ENCODE peak calls at places on chromosomes 4 and X, in ten cellular contexts. A is A549, V is ovary, J is tibial nerve, W is SK-N-SH, S is stomach, N is transverse colon, R is suprapubic skin, H is H1, O is GM12878. Q is an unnamed sample.

GRCh38 chr4:122776916-122777315 is 44.4 kb downstream of the BBS12 start:
- DNase-seq in V (no peak), J (no peak), O (no peak), A (no peak), N (peak; percentile 65), W (no peak), R (no peak), H (no peak), S (no peak), Q (no peak)

GRCh38 chrX:150913511-150913910 is 15.0 kb upstream of the CD99L2 start:
- DNase-seq in N (no peak), J (no peak), V (no peak), S (no peak), A (no peak), O (no peak), W (no peak), R (no peak), H (no peak), Q (no peak)

GRCh38 chrX:15525664-15526416 is 25.2 kb downstream of the BMX start:
- DNase-seq in N (no peak), J (no peak), O (no peak), R (no peak), V (no peak), W (no peak), H (no peak), S (no peak), A (no peak), Q (no peak)

GRCh38 chrX:16573781-16574180 is 76.2 kb upstream of the S100G start:
- DNase-seq in O (no peak), S (no peak), H (no peak), A (no peak), N (no peak), R (no peak), V (no peak), J (no peak), W (no peak), Q (no peak)

GRCh38 chr4:3492741-3493719 is 29.9 kb downstream of the DOK7 start:
- DNase-seq in O (no peak), V (no peak), H (no peak), W (peak; percentile 76), N (no peak), J (no peak), S (no peak), A (no peak), R (no peak), Q (no peak)

GRCh38 chrX:98637451-98637850 is 1753.7 kb downstream of the RPA4 start:
- DNase-seq in R (no peak), A (no peak), S (no peak), V (no peak), W (no peak), N (no peak), H (no peak), J (no peak), O (no peak), Q (no peak)

GRCh38 chr4:106444557-106444956 is 76.0 kb upstream of the GIMD1 start:
- DNase-seq in S (no peak), A (no peak), R (no peak), H (no peak), V (no peak), W (no peak), O (no peak), N (no peak), J (no peak), Q (no peak)

GRCh38 chrX:20252392-20253231 is 14.1 kb downstream of the RPS6KA3 start:
- DNase-seq in J (peak; percentile 36), V (no peak), S (peak; percentile 72), W (peak; percentile 35), R (no peak), N (peak; percentile 81), O (no peak), H (peak; percentile 82), A (peak; percentile 10), Q (peak; percentile 63)

GRCh38 chr4:2318885-2319284 is 57.0 kb upstream of the MXD4 start:
- DNase-seq in W (no peak), J (no peak), V (no peak), H (no peak), S (peak; percentile 8), O (no peak), N (no peak), R (peak; percentile 47), A (no peak), Q (no peak)

GRCh38 chr4:152500798-152501434 is 35.0 kb downstream of the FBXW7 start:
- DNase-seq in S (peak; percentile 36), N (peak; percentile 30), W (peak; percentile 34), R (no peak), J (peak; percentile 95), V (peak; percentile 37), O (peak; percentile 74), H (no peak), A (peak; percentile 30), Q (no peak)

GRCh38 chrX:49912866-49913265 is 9.5 kb upstream of the CLCN5 start:
- DNase-seq in R (no peak), H (no peak), V (no peak), A (no peak), W (no peak), O (no peak), J (no peak), S (no peak), N (no peak), Q (no peak)

GRCh38 chrX:49912086-49912485 is 10.3 kb upstream of the CLCN5 start:
- DNase-seq in O (no peak), A (no peak), W (no peak), R (no peak), H (no peak), V (no peak), N (no peak), S (no peak), J (no peak), Q (no peak)

GRCh38 chrX:49910344-49910743 is 12.1 kb upstream of the CLCN5 start:
- DNase-seq in W (no peak), H (no peak), O (no peak), J (no peak), R (no peak), N (no peak), A (no peak), S (no peak), V (no peak), Q (no peak)

GRCh38 chrX:49919617-49920016 is 2.8 kb upstream of the CLCN5 start:
- DNase-seq in H (peak; percentile 61), O (no peak), S (peak; percentile 55), R (no peak), J (peak; percentile 41), A (peak; percentile 8), W (peak; percentile 56), V (peak; percentile 85), N (peak; percentile 22), Q (peak; percentile 75)

GRCh38 chrX:49915352-49916222 is 6.8 kb upstream of the CLCN5 start:
- DNase-seq in J (peak; percentile 49), H (no peak), V (peak; percentile 53), A (peak; percentile 39), O (no peak), N (peak; percentile 33), W (peak; percentile 44), S (peak; percentile 50), R (no peak), Q (no peak)
- TF ChIP-seq EP300 in J (no peak), H (no peak), V (no peak), A (no peak), O (no peak), N (no peak), W (no peak), S (no peak), R (no peak), Q (no peak)

GRCh38 chr4:185839770-185840169 is 27.8 kb upstream of the SORBS2 start:
- DNase-seq in N (no peak), W (no peak), A (no peak), V (no peak), J (no peak), H (no peak), O (no peak), S (no peak), R (no peak), Q (no peak)

GRCh38 chr4:185839204-185839712 is 27.3 kb upstream of the SORBS2 start:
- DNase-seq in A (peak; percentile 65), N (peak; percentile 57), V (peak; percentile 44), W (no peak), H (peak; percentile 70), O (no peak), R (no peak), S (no peak), J (peak; percentile 41), Q (peak; percentile 81)

GRCh38 chr4:185840953-185841352 is 29.0 kb upstream of the SORBS2 start:
- DNase-seq in J (no peak), N (no peak), H (no peak), A (no peak), W (no peak), O (no peak), R (no peak), V (no peak), S (no peak), Q (no peak)

GRCh38 chr4:185840201-185840600 is 28.2 kb upstream of the SORBS2 start:
- DNase-seq in H (no peak), N (no peak), J (no peak), V (no peak), O (no peak), R (no peak), A (no peak), W (no peak), S (no peak), Q (no peak)

GRCh38 chr4:185841451-185841850 is 29.5 kb upstream of the SORBS2 start:
- DNase-seq in J (no peak), S (no peak), H (no peak), R (no peak), V (no peak), W (no peak), A (no peak), N (no peak), O (no peak), Q (no peak)
- H3K4me1 ChIP-seq in J (peaks cover 41% of the 10 kb centered on the region), S (peaks cover 39% of the 10 kb centered on the region), H (peaks cover 21% of the 10 kb centered on the region), R (peaks cover 17% of the 10 kb centered on the region), V (peaks cover 9% of the 10 kb centered on the region), W (peaks cover 36% of the 10 kb centered on the region), A (peaks cover 30% of the 10 kb centered on the region), N (peaks cover 19% of the 10 kb centered on the region), O (no peaks in the 10 kb centered on the region), Q (peaks cover 48% of the 10 kb centered on the region)

GRCh38 chrX:26328610-26329319 is 112.8 kb downstream of the MAGEB5 start:
- DNase-seq in W (no peak), A (no peak), H (no peak), S (no peak), N (no peak), V (no peak), R (no peak), J (no peak), O (no peak), Q (no peak)

DNA sequence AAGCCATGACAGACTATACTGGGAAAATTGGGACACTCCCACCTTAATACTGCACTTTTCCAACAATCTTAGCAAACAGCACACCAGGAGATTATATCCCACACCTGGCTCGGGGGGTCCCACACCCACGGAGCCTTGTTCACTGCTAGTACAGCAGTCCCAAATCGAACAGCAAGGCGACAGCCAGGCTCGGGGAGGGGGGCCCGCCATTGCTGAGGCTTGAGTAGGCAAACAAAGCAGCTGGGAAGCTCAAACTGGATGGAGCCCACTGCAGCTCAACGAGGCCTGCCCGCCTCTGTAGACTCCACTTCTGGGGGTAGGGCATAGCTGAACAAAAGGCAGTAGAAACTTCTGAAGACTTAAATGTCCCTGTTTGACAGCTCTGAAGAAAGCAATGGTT is 118.3 kb downstream of the MAGEB5 start:
- DNase-seq in J (no peak), H (no peak), N (no peak), O (no peak), R (no peak), V (no peak), A (no peak), W (no peak), S (no peak), Q (peak; percentile 62)
- TF ChIP-seq EP300 in J (no peak), H (no peak), N (no peak), O (no peak), R (no peak), V (no peak), A (no peak), W (no peak), S (no peak), Q (no peak)

GRCh38 chrX:13167444-13168207 is 123.2 kb upstream of the FAM9C start:
- DNase-seq in H (no peak), O (no peak), V (peak; percentile 35), W (peak; percentile 20), S (no peak), A (no peak), J (peak; percentile 37), N (no peak), R (no peak), Q (no peak)
- H3K4me1 ChIP-seq in H (no peaks in the 10 kb centered on the region), O (peaks cover 8% of the 10 kb centered on the region), V (peaks cover 6% of the 10 kb centered on the region), W (peaks cover 22% of the 10 kb centered on the region), S (peaks cover 5% of the 10 kb centered on the region), A (peaks cover 13% of the 10 kb centered on the region), J (peaks cover 25% of the 10 kb centered on the region), N (no peaks in the 10 kb centered on the region), R (peaks cover 16% of the 10 kb centered on the region), Q (no peaks in the 10 kb centered on the region)

Q was measured in sigmoid colon.